ENCODE peak calls at places on chromosome 17, in ten cellular contexts. M, R, Q, A, U, I, K, F, B and Z are unnamed samples.

GRCh38 chr17:56830726-56831363 is 2.9 kb downstream of the C17orf67 start:
- DNase-seq in B (no peak), A (no peak), R (no peak), Q (no peak), K (no peak), I (no peak), M (no peak), F (no peak), U (no peak), Z (no peak)

GRCh38 chr17:80948091-80948960 is 43.3 kb upstream of the CHMP6 start:
- DNase-seq in M (no peak), B (no peak), Q (no peak), U (no peak), I (no peak), R (no peak), F (no peak), A (no peak), K (no peak), Z (no peak)

GRCh38 chr17:50067996-50068395 is 12.1 kb downstream of the ITGA3 start:
- DNase-seq in Q (no peak), K (no peak), B (no peak), I (no peak), U (no peak), A (no peak), M (no peak), R (no peak), F (no peak), Z (no peak)

GRCh38 chr17:1907818-1908698 is 78.3 kb downstream of the RPA1 start:
- DNase-seq in Q (peak), I (peak), M (peak), F (no peak), U (no peak), R (no peak), K (no peak), A (no peak), B (peak), Z (no peak)

GRCh38 chr17:5665164-5665563 is 80.9 kb upstream of the NLRP1 start:
- DNase-seq in R (no peak), M (no peak), K (no peak), F (no peak), I (no peak), B (no peak), A (no peak), U (no peak), Q (peak), Z (no peak)

GRCh38 chr17:78534492-78535284 is 42.5 kb downstream of the DNAH17 start:
- DNase-seq in I (no peak), R (peak), M (no peak), F (peak), U (no peak), B (no peak), Q (peak), A (no peak), K (no peak), Z (no peak)

GRCh38 chr17:30222741-30223175 is 12.7 kb downstream of the SLC6A4 start:
- DNase-seq in U (no peak), Q (no peak), R (no peak), A (no peak), M (no peak), K (no peak), B (no peak), I (no peak), F (no peak), Z (no peak)

GRCh38 chr17:70225272-70225671 is 55.9 kb downstream of the KCNJ2 start:
- DNase-seq in A (no peak), B (no peak), F (no peak), I (no peak), Q (peak), R (no peak), K (no peak), M (no peak), U (no peak), Z (no peak)

GRCh38 chr17:41340934-41341861 is 9.4 kb downstream of the KRT33A start:
- DNase-seq in Q (no peak), K (no peak), B (no peak), A (no peak), F (no peak), U (no peak), I (peak), M (no peak), R (no peak), Z (peak)

GRCh38 chr17:81859906-81860755 is at the start of gene P4HB:
- DNase-seq in U (no peak), K (no peak), I (no peak), A (no peak), Q (peak), R (no peak), F (no peak), B (no peak), M (no peak), Z (no peak)

GRCh38 chr17:44599298-44600175 is 42.3 kb downstream of the FZD2 start:
- DNase-seq in I (no peak), R (peak), F (no peak), K (peak), U (no peak), M (peak), A (no peak), B (peak), Q (peak), Z (no peak)

GRCh38 chr17:29363716-29364115 is 26.4 kb upstream of the TAOK1 start:
- DNase-seq in U (no peak), I (no peak), B (no peak), M (peak), Q (no peak), R (no peak), K (no peak), F (no peak), A (no peak), Z (no peak)

GRCh38 chr17:64635647-64636305 is 26.3 kb downstream of the SMURF2 start:
- DNase-seq in K (peak), F (no peak), Q (peak), B (no peak), I (no peak), U (no peak), A (no peak), M (peak), R (no peak), Z (no peak)

GRCh38 chr17:68777243-68777855 is 176.2 kb upstream of the FAM20A start:
- DNase-seq in B (peak), R (no peak), U (no peak), F (peak), A (no peak), I (no peak), M (peak), K (peak), Q (peak), Z (no peak)

GRCh38 chr17:48486557-48486956 is 44.3 kb downstream of the HOXB1 start:
- DNase-seq in I (no peak), Q (peak), K (peak), M (peak), A (no peak), B (peak), U (no peak), R (no peak), F (no peak), Z (no peak)

GRCh38 chr17:17343160-17343735 is 40.1 kb downstream of the NT5M start:
- DNase-seq in K (no peak), M (no peak), B (no peak), R (no peak), I (no peak), F (no peak), U (no peak), A (no peak), Q (no peak), Z (no peak)

GRCh38 chr17:68456529-68457167 is 648 bp downstream of the WIPI1 start:
- DNase-seq in A (no peak), Q (peak), R (peak), K (peak), U (peak), M (peak), I (no peak), F (peak), B (peak), Z (no peak)

GRCh38 chr17:82740906-82741759 is 5.7 kb downstream of the FN3K start:
- DNase-seq in Q (no peak), M (no peak), F (no peak), R (no peak), B (peak), K (no peak), I (no peak), A (no peak), U (no peak), Z (no peak)

GRCh38 chr17:44354582-44355309 is 8.9 kb downstream of the FAM171A2 start:
- DNase-seq in F (no peak), R (no peak), M (no peak), A (peak), U (no peak), I (peak), Q (peak), K (no peak), B (peak), Z (peak)

GRCh38 chr17:44043326-44043725 is 23.1 kb downstream of the LSM12 start:
- DNase-seq in A (no peak), F (no peak), R (no peak), U (no peak), I (no peak), B (no peak), Q (no peak), K (peak), M (peak), Z (no peak)

GRCh38 chr17:35432176-35433074 is at the start of gene SLFN12:
- DNase-seq in I (peak), R (peak), F (peak), K (peak), M (peak), A (peak), U (peak), B (peak), Q (peak), Z (peak)

GRCh38 chr17:19304209-19304608 is 58.3 kb downstream of the B9D1 start:
- DNase-seq in I (no peak), F (peak), M (peak), B (no peak), U (peak), A (no peak), R (peak), K (no peak), Q (peak), Z (no peak)

GRCh38 chr17:79615446-79615845 is 4.6 kb upstream of the RBFOX3 start:
- DNase-seq in F (no peak), A (no peak), B (no peak), Q (no peak), K (no peak), U (no peak), R (no peak), I (no peak), M (no peak), Z (no peak)

GRCh38 chr17:1147664-1148063 is 32.1 kb downstream of the ABR start:
- DNase-seq in F (no peak), R (peak), M (peak), Q (peak), U (no peak), K (no peak), I (no peak), A (no peak), B (peak), Z (no peak)

GRCh38 chr17:79845601-79845949 is 6.3 kb upstream of the CBX4 start:
- DNase-seq in R (no peak), K (no peak), U (no peak), A (no peak), Q (no peak), M (no peak), F (no peak), B (no peak), I (no peak), Z (no peak)

GRCh38 chr17:45341389-45342158 is 24.8 kb upstream of the MAP3K14 start:
- DNase-seq in R (peak), B (peak), U (no peak), A (no peak), M (peak), F (no peak), K (peak), I (no peak), Q (peak), Z (no peak)